ENCODE peak calls at places on chromosomes 13 and 19, in nine cellular contexts. One of them, this sample, is unnamed.
A peak's percentile ranks its signal among the peaks of the same experiment; 100 is the strongest.

GRCh38 chr13:73521291-73521626 is 462.5 kb downstream of the KLF5 start:
- DNase-seq in NCI-H1048: no peak
- DNase-seq in naive B cell: no peak
- DNase-seq in kidney epithelial cell: no peak
- DNase-seq in RPMI7951: no peak
- DNase-seq in right lobe of liver: no peak
- DNase-seq in glutamatergic neuron: no peak
- DNase-seq in endothelial cell: no peak
- DNase-seq in frontal cortex: no peak
- DNase-seq in this sample: no peak

GRCh38 chr13:45518525-45519235 is 53.9 kb downstream of the COG3 start:
- DNase-seq in frontal cortex: no peak
- DNase-seq in naive B cell: no peak
- DNase-seq in endothelial cell: no peak
- DNase-seq in NCI-H1048: no peak
- DNase-seq in kidney epithelial cell: no peak
- DNase-seq in right lobe of liver: no peak
- DNase-seq in RPMI7951: peak; percentile 11
- DNase-seq in glutamatergic neuron: no peak
- DNase-seq in this sample: no peak

GRCh38 chr19:55600336-55601028 is 394 bp downstream of the ZNF524 start:
- DNase-seq in NCI-H1048: peak; percentile 77
- DNase-seq in right lobe of liver: no peak
- DNase-seq in RPMI7951: no peak
- DNase-seq in glutamatergic neuron: peak; percentile 89
- DNase-seq in naive B cell: no peak
- DNase-seq in endothelial cell: peak; percentile 85
- DNase-seq in kidney epithelial cell: no peak
- DNase-seq in frontal cortex: peak; percentile 75
- DNase-seq in this sample: no peak

GRCh38 chr13:91078093-91078679 is 269.3 kb upstream of the MIR17HG start:
- DNase-seq in NCI-H1048: no peak
- DNase-seq in endothelial cell: no peak
- DNase-seq in kidney epithelial cell: no peak
- DNase-seq in RPMI7951: no peak
- DNase-seq in right lobe of liver: no peak
- DNase-seq in frontal cortex: peak; percentile 8
- DNase-seq in glutamatergic neuron: no peak
- DNase-seq in naive B cell: no peak
- DNase-seq in this sample: peak; percentile 37

GRCh38 chr13:101512650-101513049 is 60.2 kb downstream of the ITGBL1 start:
- DNase-seq in right lobe of liver: no peak
- DNase-seq in naive B cell: no peak
- DNase-seq in kidney epithelial cell: no peak
- DNase-seq in glutamatergic neuron: no peak
- DNase-seq in NCI-H1048: no peak
- DNase-seq in frontal cortex: no peak
- DNase-seq in endothelial cell: no peak
- DNase-seq in RPMI7951: peak; percentile 82
- DNase-seq in this sample: no peak

GRCh38 chr13:113028336-113029060 is 59.5 kb downstream of the MCF2L start:
- DNase-seq in NCI-H1048: no peak
- DNase-seq in RPMI7951: no peak
- DNase-seq in naive B cell: no peak
- DNase-seq in endothelial cell: no peak
- DNase-seq in right lobe of liver: no peak
- DNase-seq in kidney epithelial cell: no peak
- DNase-seq in frontal cortex: no peak
- DNase-seq in glutamatergic neuron: no peak
- DNase-seq in this sample: no peak

GRCh38 chr13:41720839-41721561 is 239.9 kb downstream of the VWA8 start:
- DNase-seq in kidney epithelial cell: no peak
- DNase-seq in glutamatergic neuron: no peak
- DNase-seq in frontal cortex: no peak
- DNase-seq in endothelial cell: no peak
- DNase-seq in naive B cell: no peak
- DNase-seq in NCI-H1048: no peak
- DNase-seq in right lobe of liver: no peak
- DNase-seq in RPMI7951: no peak
- DNase-seq in this sample: no peak

GRCh38 chr19:9309974-9310446 is 372 bp upstream of the ZNF699 start:
- DNase-seq in RPMI7951: peak; percentile 89
- DNase-seq in right lobe of liver: peak; percentile 80
- DNase-seq in naive B cell: no peak
- DNase-seq in frontal cortex: peak; percentile 80
- DNase-seq in kidney epithelial cell: peak; percentile 52
- DNase-seq in NCI-H1048: peak; percentile 94
- DNase-seq in endothelial cell: no peak
- DNase-seq in glutamatergic neuron: peak; percentile 90
- DNase-seq in this sample: peak; percentile 88

GRCh38 chr13:99436686-99437416 is 64.4 kb upstream of the TM9SF2 start:
- DNase-seq in endothelial cell: peak; percentile 88
- DNase-seq in glutamatergic neuron: peak; percentile 88
- DNase-seq in right lobe of liver: peak; percentile 86
- DNase-seq in RPMI7951: peak; percentile 74
- DNase-seq in naive B cell: peak; percentile 92
- DNase-seq in kidney epithelial cell: peak; percentile 18
- DNase-seq in frontal cortex: peak; percentile 78
- DNase-seq in NCI-H1048: peak; percentile 60
- DNase-seq in this sample: peak; percentile 82

GRCh38 chr13:34161829-34162544 is 344.0 kb downstream of the RFC3 start:
- DNase-seq in naive B cell: no peak
- DNase-seq in RPMI7951: peak; percentile 88
- DNase-seq in kidney epithelial cell: peak; percentile 54
- DNase-seq in frontal cortex: no peak
- DNase-seq in right lobe of liver: no peak
- DNase-seq in endothelial cell: no peak
- DNase-seq in glutamatergic neuron: no peak
- DNase-seq in NCI-H1048: no peak
- DNase-seq in this sample: no peak

GRCh38 chr13:36030670-36031331 is 100.4 kb downstream of the DCLK1 start:
- DNase-seq in kidney epithelial cell: peak; percentile 25
- DNase-seq in right lobe of liver: no peak
- DNase-seq in NCI-H1048: no peak
- DNase-seq in naive B cell: no peak
- DNase-seq in endothelial cell: no peak
- DNase-seq in RPMI7951: peak; percentile 74
- DNase-seq in frontal cortex: peak; percentile 8
- DNase-seq in glutamatergic neuron: no peak
- DNase-seq in this sample: no peak

GRCh38 chr13:39777527-39778061 is 122.1 kb downstream of the COG6 start:
- DNase-seq in naive B cell: no peak
- DNase-seq in glutamatergic neuron: no peak
- DNase-seq in right lobe of liver: no peak
- DNase-seq in endothelial cell: no peak
- DNase-seq in kidney epithelial cell: peak; percentile 42
- DNase-seq in NCI-H1048: no peak
- DNase-seq in RPMI7951: peak; percentile 94
- DNase-seq in frontal cortex: peak; percentile 11
- DNase-seq in this sample: peak; percentile 10

GRCh38 chr19:18464646-18465045 is 26.7 kb upstream of the ISYNA1 start:
- DNase-seq in naive B cell: no peak
- DNase-seq in kidney epithelial cell: no peak
- DNase-seq in right lobe of liver: peak; percentile 95
- DNase-seq in frontal cortex: peak; percentile 77
- DNase-seq in endothelial cell: no peak
- DNase-seq in glutamatergic neuron: no peak
- DNase-seq in RPMI7951: no peak
- DNase-seq in NCI-H1048: no peak
- DNase-seq in this sample: no peak

GRCh38 chr19:50875795-50876422 is 2.7 kb downstream of the KLK2 start:
- DNase-seq in NCI-H1048: no peak
- DNase-seq in kidney epithelial cell: no peak
- DNase-seq in glutamatergic neuron: no peak
- DNase-seq in naive B cell: no peak
- DNase-seq in right lobe of liver: no peak
- DNase-seq in frontal cortex: no peak
- DNase-seq in endothelial cell: no peak
- DNase-seq in RPMI7951: no peak
- DNase-seq in this sample: no peak

GRCh38 chr13:50699874-50700663 is 143.4 kb downstream of the DLEU7 start:
- DNase-seq in NCI-H1048: no peak
- DNase-seq in endothelial cell: no peak
- DNase-seq in right lobe of liver: no peak
- DNase-seq in RPMI7951: no peak
- DNase-seq in naive B cell: no peak
- DNase-seq in kidney epithelial cell: no peak
- DNase-seq in frontal cortex: no peak
- DNase-seq in glutamatergic neuron: no peak
- DNase-seq in this sample: no peak

GRCh38 chr13:34208326-34208725 is 390.4 kb downstream of the RFC3 start:
- DNase-seq in NCI-H1048: no peak
- DNase-seq in naive B cell: no peak
- DNase-seq in right lobe of liver: no peak
- DNase-seq in RPMI7951: peak; percentile 81
- DNase-seq in kidney epithelial cell: no peak
- DNase-seq in endothelial cell: no peak
- DNase-seq in glutamatergic neuron: no peak
- DNase-seq in frontal cortex: no peak
- DNase-seq in this sample: no peak

GRCh38 chr13:71876648-71877279 is 9.8 kb upstream of the DACH1 start:
- DNase-seq in frontal cortex: no peak
- DNase-seq in RPMI7951: no peak
- DNase-seq in glutamatergic neuron: no peak
- DNase-seq in naive B cell: no peak
- DNase-seq in NCI-H1048: no peak
- DNase-seq in right lobe of liver: no peak
- DNase-seq in endothelial cell: no peak
- DNase-seq in kidney epithelial cell: no peak
- DNase-seq in this sample: no peak

GRCh38 chr13:48236528-48237353 is 3.7 kb downstream of the ITM2B start:
- DNase-seq in glutamatergic neuron: no peak
- DNase-seq in endothelial cell: no peak
- DNase-seq in right lobe of liver: no peak
- DNase-seq in frontal cortex: no peak
- DNase-seq in kidney epithelial cell: no peak
- DNase-seq in naive B cell: no peak
- DNase-seq in RPMI7951: no peak
- DNase-seq in NCI-H1048: no peak
- DNase-seq in this sample: no peak

GRCh38 chr13:26855921-26856320 is 95.3 kb upstream of the GPR12 start:
- DNase-seq in endothelial cell: no peak
- DNase-seq in kidney epithelial cell: no peak
- DNase-seq in RPMI7951: peak; percentile 1
- DNase-seq in frontal cortex: no peak
- DNase-seq in right lobe of liver: no peak
- DNase-seq in glutamatergic neuron: no peak
- DNase-seq in NCI-H1048: no peak
- DNase-seq in naive B cell: no peak
- DNase-seq in this sample: no peak

GRCh38 chr19:17867087-17867486 is 4.7 kb upstream of the SLC5A5 start:
- DNase-seq in NCI-H1048: no peak
- DNase-seq in glutamatergic neuron: no peak
- DNase-seq in kidney epithelial cell: no peak
- DNase-seq in right lobe of liver: no peak
- DNase-seq in RPMI7951: no peak
- DNase-seq in naive B cell: no peak
- DNase-seq in endothelial cell: no peak
- DNase-seq in frontal cortex: no peak
- DNase-seq in this sample: no peak

GRCh38 chr19:7254590-7254989 is 39.6 kb downstream of the INSR start:
- DNase-seq in RPMI7951: no peak
- DNase-seq in naive B cell: no peak
- DNase-seq in NCI-H1048: no peak
- DNase-seq in endothelial cell: no peak
- DNase-seq in frontal cortex: no peak
- DNase-seq in right lobe of liver: no peak
- DNase-seq in kidney epithelial cell: no peak
- DNase-seq in glutamatergic neuron: no peak
- DNase-seq in this sample: no peak

GRCh38 chr13:109157275-109157674 is 527.9 kb downstream of the MYO16 start:
- DNase-seq in NCI-H1048: no peak
- DNase-seq in glutamatergic neuron: no peak
- DNase-seq in frontal cortex: no peak
- DNase-seq in kidney epithelial cell: no peak
- DNase-seq in naive B cell: no peak
- DNase-seq in RPMI7951: no peak
- DNase-seq in right lobe of liver: no peak
- DNase-seq in endothelial cell: no peak
- DNase-seq in this sample: no peak

GRCh38 chr19:18292810-18293641 is 11.6 kb upstream of the JUND start:
- DNase-seq in endothelial cell: peak; percentile 61
- DNase-seq in kidney epithelial cell: no peak
- DNase-seq in frontal cortex: peak; percentile 79
- DNase-seq in NCI-H1048: no peak
- DNase-seq in right lobe of liver: peak; percentile 86
- DNase-seq in naive B cell: peak; percentile 34
- DNase-seq in glutamatergic neuron: peak; percentile 65
- DNase-seq in RPMI7951: peak; percentile 77
- DNase-seq in this sample: peak; percentile 48

GRCh38 chr13:41127746-41128145 is 4.9 kb downstream of the KBTBD6 start:
- DNase-seq in endothelial cell: no peak
- DNase-seq in NCI-H1048: no peak
- DNase-seq in RPMI7951: no peak
- DNase-seq in frontal cortex: no peak
- DNase-seq in kidney epithelial cell: no peak
- DNase-seq in glutamatergic neuron: no peak
- DNase-seq in naive B cell: no peak
- DNase-seq in right lobe of liver: no peak
- DNase-seq in this sample: no peak

GRCh38 chr13:34967851-34968562 is 25.9 kb downstream of the NBEA start:
- DNase-seq in glutamatergic neuron: no peak
- DNase-seq in kidney epithelial cell: peak; percentile 45
- DNase-seq in endothelial cell: no peak
- DNase-seq in frontal cortex: no peak
- DNase-seq in RPMI7951: peak; percentile 14
- DNase-seq in right lobe of liver: no peak
- DNase-seq in NCI-H1048: no peak
- DNase-seq in naive B cell: no peak
- DNase-seq in this sample: no peak

GRCh38 chr19:34232566-34233481 is 21.5 kb upstream of the GARRE1 start:
- DNase-seq in right lobe of liver: no peak
- DNase-seq in glutamatergic neuron: no peak
- DNase-seq in naive B cell: no peak
- DNase-seq in kidney epithelial cell: peak; percentile 92
- DNase-seq in endothelial cell: no peak
- DNase-seq in frontal cortex: peak; percentile 67
- DNase-seq in NCI-H1048: no peak
- DNase-seq in RPMI7951: peak; percentile 91
- DNase-seq in this sample: no peak

GRCh38 chr19:37654525-37654832 is 786 bp downstream of the ZFP30 start:
- DNase-seq in kidney epithelial cell: no peak
- DNase-seq in glutamatergic neuron: no peak
- DNase-seq in NCI-H1048: no peak
- DNase-seq in naive B cell: no peak
- DNase-seq in endothelial cell: no peak
- DNase-seq in frontal cortex: no peak
- DNase-seq in right lobe of liver: no peak
- DNase-seq in RPMI7951: peak; percentile 48
- DNase-seq in this sample: no peak

GRCh38 chr19:10580979-10581631 is 6.0 kb downstream of the AP1M2 start:
- DNase-seq in glutamatergic neuron: peak; percentile 89
- DNase-seq in RPMI7951: peak; percentile 86
- DNase-seq in naive B cell: peak; percentile 81
- DNase-seq in endothelial cell: peak; percentile 87
- DNase-seq in frontal cortex: peak; percentile 85
- DNase-seq in NCI-H1048: peak; percentile 49
- DNase-seq in right lobe of liver: peak; percentile 85
- DNase-seq in kidney epithelial cell: peak; percentile 58
- DNase-seq in this sample: peak; percentile 82

This sample was measured in HEK293T.